ENCODE peak calls at places on chromosome X, in nine cellular contexts. O is body of pancreas, K is tibial nerve, P is breast epithelium, R is transverse colon, M is heart left ventricle, N is right lobe of liver, D is Peyer's patch, X is vagina. U is an unnamed sample.
A peak's percentile ranks its signal among the peaks of the same experiment; 100 is the strongest.

GRCh38 chrX:123833387-123833786 is 26.5 kb upstream of the XIAP start:
- DNase-seq in R (peak; percentile 76), D (peak; percentile 79), O (peak; percentile 53), K (peak; percentile 49), N (peak; percentile 48), X (no peak), P (no peak), M (no peak), U (peak; percentile 22)

GRCh38 chrX:75596178-75596577 is 73.3 kb upstream of the ZDHHC15 start:
- DNase-seq in K (no peak), O (no peak), P (peak; percentile 18), X (no peak), N (no peak), R (no peak), M (peak; percentile 37), D (no peak), U (no peak)

GRCh38 chrX:17412692-17413091 is 37.7 kb downstream of the NHS start:
- DNase-seq in R (no peak), K (no peak), M (no peak), O (no peak), D (no peak), P (no peak), N (no peak), X (no peak), U (no peak)

GRCh38 chrX:70421618-70422017 is 1.5 kb upstream of the GDPD2 start:
- DNase-seq in R (no peak), D (no peak), N (no peak), X (no peak), O (no peak), K (no peak), P (no peak), M (no peak), U (no peak)

GRCh38 chrX:152641996-152642395 is 4.3 kb downstream of the GABRQ start:
- DNase-seq in N (no peak), R (no peak), K (no peak), D (no peak), P (no peak), M (no peak), X (peak; percentile 81), O (no peak), U (no peak)

GRCh38 chrX:48083212-48083611 is 11.8 kb upstream of the ZNF630 start:
- DNase-seq in X (no peak), D (peak; percentile 69), P (peak; percentile 27), O (peak; percentile 42), M (no peak), N (no peak), K (peak; percentile 31), R (peak; percentile 40), U (peak; percentile 38)

GRCh38 chrX:150844016-150844415 is 54.5 kb downstream of the CD99L2 start:
- DNase-seq in K (no peak), P (no peak), O (no peak), X (no peak), D (no peak), N (no peak), R (no peak), M (no peak), U (no peak)

GRCh38 chrX:150680974-150681373 is 12.2 kb upstream of the MTMR1 start:
- DNase-seq in X (no peak), M (no peak), N (no peak), D (no peak), P (no peak), R (no peak), O (peak; percentile 28), K (no peak), U (peak; percentile 25)

GRCh38 chrX:153873282-153874090 is 12.5 kb downstream of the L1CAM start:
- DNase-seq in M (peak; percentile 9), K (no peak), X (no peak), N (no peak), P (no peak), R (no peak), O (no peak), D (no peak), U (no peak)

GRCh38 chrX:10040961-10041360 is 73.8 kb downstream of the CLDN34 start:
- DNase-seq in O (no peak), K (no peak), R (no peak), P (no peak), M (no peak), D (no peak), X (no peak), N (no peak), U (no peak)

GRCh38 chrX:80014141-80014940 is at the start of gene TBX22:
- DNase-seq in M (no peak), D (no peak), N (no peak), P (no peak), R (no peak), K (no peak), X (no peak), O (no peak), U (no peak)

GRCh38 chrX:133852837-133853236 is 132.6 kb downstream of the GPC3 start:
- DNase-seq in O (no peak), M (no peak), K (no peak), X (no peak), D (no peak), P (no peak), N (no peak), R (no peak), U (no peak)

GRCh38 chrX:24146283-24146865 is 3.2 kb upstream of the ZFX start:
- DNase-seq in R (no peak), N (no peak), D (no peak), X (no peak), O (no peak), P (no peak), K (no peak), M (no peak), U (no peak)

GRCh38 chrX:134369576-134369975 is 90.4 kb upstream of the HPRT1 start:
- DNase-seq in O (no peak), P (no peak), K (no peak), X (no peak), D (no peak), R (no peak), N (no peak), M (no peak), U (no peak)

GRCh38 chrX:72131317-72132294 is at the start of gene RTL5:
- DNase-seq in X (peak; percentile 95), D (peak; percentile 87), P (peak; percentile 75), R (peak; percentile 81), O (peak; percentile 85), M (peak; percentile 92), K (peak; percentile 69), N (peak; percentile 75), U (peak; percentile 85)

GRCh38 chrX:68682790-68683189 is 35.3 kb downstream of the STARD8 start:
- DNase-seq in M (no peak), O (no peak), N (no peak), D (no peak), P (no peak), X (no peak), R (no peak), K (no peak), U (no peak)

GRCh38 chrX:68684291-68684918 is 36.9 kb downstream of the STARD8 start:
- DNase-seq in K (no peak), M (peak; percentile 85), N (peak; percentile 55), P (no peak), R (peak; percentile 18), X (no peak), D (no peak), O (peak; percentile 48), U (peak; percentile 26)

GRCh38 chrX:68683580-68683979 is 36.1 kb downstream of the STARD8 start:
- DNase-seq in P (no peak), O (no peak), N (no peak), K (no peak), D (no peak), R (no peak), M (no peak), X (no peak), U (no peak)

GRCh38 chrX:68684919-68685304 is 37.4 kb downstream of the STARD8 start:
- DNase-seq in D (no peak), X (no peak), O (no peak), K (no peak), M (no peak), P (no peak), N (no peak), R (no peak), U (no peak)

DNA sequence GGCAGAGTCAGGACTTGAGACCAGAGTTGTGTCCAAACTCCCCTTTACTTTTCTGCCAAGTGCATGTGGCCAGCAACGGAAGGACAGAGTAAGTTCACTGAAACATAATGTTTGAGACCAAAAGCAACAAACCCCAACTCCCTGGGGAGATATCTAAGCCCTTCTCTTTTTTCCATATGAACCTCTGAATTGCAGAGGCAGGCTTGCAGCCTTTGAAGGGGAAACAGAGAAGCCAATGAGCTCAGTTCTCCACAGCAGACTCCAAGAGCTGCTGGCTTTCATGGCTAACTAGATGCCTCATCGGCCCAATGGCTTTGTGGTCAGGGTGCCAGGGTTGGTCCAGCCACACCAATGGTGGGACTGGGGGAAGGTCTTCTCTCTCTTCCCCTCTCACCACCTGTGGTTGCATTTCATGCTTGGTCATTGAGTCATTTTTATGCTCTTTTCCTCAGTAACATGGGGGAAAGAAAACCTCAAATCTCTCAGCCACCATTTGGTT is 34.0 kb downstream of the STARD8 start:
- DNase-seq in R (no peak), P (no peak), D (no peak), M (peak; percentile 36), O (no peak), X (no peak), N (no peak), K (no peak), U (no peak)
- TF ChIP-seq POLR2A in R (no peak), P (no peak), D (no peak), M (no peak), O (no peak), X (no peak), N (no peak), K (no peak), U (no peak)

DNA sequence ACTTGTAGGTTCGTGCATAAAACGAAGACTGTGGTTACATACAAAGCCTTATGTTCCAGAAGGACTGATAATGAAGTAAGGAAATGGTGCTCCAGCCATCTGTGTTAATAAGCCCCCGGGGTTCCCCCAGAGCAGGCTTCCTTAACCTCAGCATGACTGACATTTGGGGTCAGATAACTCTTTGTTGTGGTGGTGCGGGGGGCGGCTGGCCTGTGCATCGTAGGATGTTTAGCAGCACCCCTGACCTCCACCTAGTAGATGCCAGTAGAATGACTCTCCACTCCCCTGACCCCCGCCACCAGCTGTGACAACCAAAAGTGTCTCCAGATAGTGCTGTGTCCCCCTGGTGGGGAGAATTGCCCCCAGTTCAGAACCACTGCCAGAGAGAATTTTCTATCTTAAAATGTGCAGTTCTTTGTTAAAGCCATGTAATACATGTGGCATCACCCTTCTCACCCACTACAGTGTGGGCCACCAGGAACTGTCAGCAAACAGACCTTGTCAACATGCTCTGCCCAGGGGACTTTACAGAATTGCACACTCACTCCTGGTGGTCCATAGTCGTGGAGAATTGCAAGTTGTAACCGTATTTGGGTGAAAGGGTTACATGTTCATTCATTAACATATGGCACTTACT is 7.5 kb downstream of the SH3KBP1 start:
- DNase-seq in O (no peak), K (no peak), X (no peak), M (no peak), P (no peak), N (no peak), R (no peak), D (no peak), U (no peak)
- H3K4me1 ChIP-seq in O (no peaks in the 10 kb centered on the region), K (no peaks in the 10 kb centered on the region), X (no peaks in the 10 kb centered on the region), M (no peaks in the 10 kb centered on the region), P (no peaks in the 10 kb centered on the region), N (no peaks in the 10 kb centered on the region), R (no peaks in the 10 kb centered on the region), D (no peaks in the 10 kb centered on the region), U (no peaks in the 10 kb centered on the region)

GRCh38 chrX:130339408-130340222 is at the start of gene SLC25A14:
- DNase-seq in K (peak; percentile 40), N (peak; percentile 76), X (no peak), R (peak; percentile 75), M (peak; percentile 77), P (peak; percentile 46), D (peak; percentile 87), O (peak; percentile 80), U (peak; percentile 71)
- TF ChIP-seq POLR2A in K (no peak), N (peak; percentile 28), X (no peak), R (peak; percentile 40), M (no peak), P (no peak), D (no peak), O (no peak), U (no peak)

GRCh38 chrX:66007851-66008250 is 32.0 kb downstream of the VSIG4 start:
- DNase-seq in K (no peak), M (no peak), N (no peak), O (no peak), X (no peak), R (no peak), P (no peak), D (no peak), U (no peak)
- H3K4me1 ChIP-seq in K (no peaks in the 10 kb centered on the region), M (peaks cover 3% of the 10 kb centered on the region), N (no peaks in the 10 kb centered on the region), O (no peaks in the 10 kb centered on the region), X (no peaks in the 10 kb centered on the region), R (no peaks in the 10 kb centered on the region), P (no peaks in the 10 kb centered on the region), D (no peaks in the 10 kb centered on the region), U (no peaks in the 10 kb centered on the region)